ENCODE peak calls at places on chromosomes 6 and 20, in four cellular contexts. S is A549, Z is pancreas, P is midbrain. O is an unnamed sample.

GRCh38 chr20:341682-342081 is 5.2 kb upstream of the NRSN2 start:
- DNase-seq in P (no peak), S (no peak), Z (no peak), O (no peak)

GRCh38 chr6:133977983-133978895 is 25.2 kb downstream of the TBPL1 start:
- DNase-seq in Z (no peak), S (no peak), P (no peak), O (no peak)

GRCh38 chr6:89264296-89264695 is 47.1 kb upstream of the GABRR1 start:
- DNase-seq in S (no peak), Z (no peak), P (no peak), O (no peak)

GRCh38 chr6:53496797-53497196 is 48.1 kb downstream of the GCLC start:
- DNase-seq in P (no peak), S (peak), Z (no peak), O (no peak)

GRCh38 chr6:52509281-52510212 is 67.3 kb downstream of the TRAM2 start:
- DNase-seq in P (no peak), Z (no peak), S (no peak), O (no peak)

GRCh38 chr20:42093542-42094440 is 475.6 kb upstream of the CHD6 start:
- DNase-seq in Z (no peak), P (no peak), S (no peak), O (no peak)

GRCh38 chr20:8389381-8390368 is 257.6 kb downstream of the PLCB1 start:
- DNase-seq in P (peak), Z (no peak), S (peak), O (no peak)

GRCh38 chr20:7744411-7744810 is 195.8 kb downstream of the HAO1 start:
- DNase-seq in Z (no peak), S (no peak), P (no peak), O (no peak)

GRCh38 chr6:46220351-46221220 is 49.8 kb upstream of the ENPP5 start:
- DNase-seq in P (no peak), Z (no peak), S (no peak), O (no peak)

GRCh38 chr6:17725083-17725482 is 18.4 kb upstream of the NUP153 start:
- DNase-seq in S (no peak), P (no peak), Z (no peak), O (no peak)

GRCh38 chr20:47610247-47610944 is 108.7 kb downstream of the NCOA3 start:
- DNase-seq in Z (no peak), S (peak), P (no peak), O (no peak)

GRCh38 chr6:3176562-3177355 is 19.4 kb upstream of the TUBB2A start:
- DNase-seq in P (no peak), Z (no peak), S (peak), O (no peak)

GRCh38 chr20:37526839-37527637 is 638 bp downstream of the BLCAP start:
- DNase-seq in S (peak), Z (no peak), P (no peak), O (peak)

GRCh38 chr6:118649918-118650499 is 1.4 kb downstream of the CEP85L start:
- DNase-seq in S (no peak), Z (no peak), P (peak), O (no peak)

GRCh38 chr6:151004415-151005024 is 139.0 kb downstream of the MTHFD1L start:
- DNase-seq in Z (no peak), S (peak), P (no peak), O (no peak)

GRCh38 chr6:140663772-140664171 is 1289.3 kb upstream of the CITED2 start:
- DNase-seq in P (no peak), Z (no peak), S (no peak), O (no peak)

GRCh38 chr6:15444881-15445280 is 199.0 kb downstream of the JARID2 start:
- DNase-seq in Z (peak), P (peak), S (no peak), O (no peak)

GRCh38 chr20:17562804-17563305 is 7.0 kb upstream of the DSTN start:
- DNase-seq in Z (no peak), P (no peak), S (no peak), O (no peak)

GRCh38 chr6:117264487-117265424 is 602 bp upstream of the VGLL2 start:
- DNase-seq in S (peak), Z (no peak), P (no peak), O (no peak)

O was measured in mesenteric fat pad.